ENCODE peak calls at places on chromosomes 3 and 15, in four cellular contexts. One of them, this sample, is unnamed.

GRCh38 chr15:70258369-70259029 is 160.8 kb upstream of the TLE3 start:
- DNase-seq in WTC11: no peak
- DNase-seq in lower leg skin: no peak
- DNase-seq in activated T-cell treated with anti-CD3 and anti-CD28 coated beads for 1 hour: peak
- DNase-seq in this sample: peak

GRCh38 chr15:93056836-93057235 is 32.2 kb downstream of the RGMA start:
- DNase-seq in WTC11: no peak
- DNase-seq in lower leg skin: no peak
- DNase-seq in activated T-cell treated with anti-CD3 and anti-CD28 coated beads for 1 hour: no peak
- DNase-seq in this sample: no peak

GRCh38 chr3:168061332-168061996 is 34.3 kb downstream of the GOLIM4 start:
- DNase-seq in WTC11: no peak
- DNase-seq in lower leg skin: no peak
- DNase-seq in activated T-cell treated with anti-CD3 and anti-CD28 coated beads for 1 hour: no peak
- DNase-seq in this sample: no peak

GRCh38 chr3:88180398-88180999 is 30.7 kb downstream of the C3orf38 start:
- DNase-seq in WTC11: no peak
- DNase-seq in lower leg skin: no peak
- DNase-seq in activated T-cell treated with anti-CD3 and anti-CD28 coated beads for 1 hour: no peak
- DNase-seq in this sample: no peak

GRCh38 chr3:183591881-183592521 is 36.5 kb upstream of the KLHL6 start:
- DNase-seq in WTC11: no peak
- DNase-seq in lower leg skin: no peak
- DNase-seq in activated T-cell treated with anti-CD3 and anti-CD28 coated beads for 1 hour: no peak
- DNase-seq in this sample: no peak

GRCh38 chr3:177106184-177106583 is 91.1 kb downstream of the TBL1XR1 start:
- DNase-seq in WTC11: no peak
- DNase-seq in lower leg skin: no peak
- DNase-seq in activated T-cell treated with anti-CD3 and anti-CD28 coated beads for 1 hour: no peak
- DNase-seq in this sample: no peak

GRCh38 chr3:38950585-38950984 is 101.2 kb downstream of the SCN11A start:
- DNase-seq in WTC11: no peak
- DNase-seq in lower leg skin: no peak
- DNase-seq in activated T-cell treated with anti-CD3 and anti-CD28 coated beads for 1 hour: no peak
- DNase-seq in this sample: no peak

GRCh38 chr3:123642182-123642956 is 57.5 kb upstream of the HACD2 start:
- DNase-seq in WTC11: peak
- DNase-seq in lower leg skin: peak
- DNase-seq in activated T-cell treated with anti-CD3 and anti-CD28 coated beads for 1 hour: peak
- DNase-seq in this sample: no peak

GRCh38 chr15:95639208-95639607 is 691.3 kb upstream of the NR2F2 start:
- DNase-seq in WTC11: no peak
- DNase-seq in lower leg skin: no peak
- DNase-seq in activated T-cell treated with anti-CD3 and anti-CD28 coated beads for 1 hour: no peak
- DNase-seq in this sample: no peak

GRCh38 chr15:40054056-40054745 is 15.2 kb upstream of the SRP14 start:
- DNase-seq in WTC11: no peak
- DNase-seq in lower leg skin: no peak
- DNase-seq in activated T-cell treated with anti-CD3 and anti-CD28 coated beads for 1 hour: no peak
- DNase-seq in this sample: no peak

GRCh38 chr3:127598841-127599570 is 795 bp downstream of the MCM2 start:
- DNase-seq in WTC11: no peak
- DNase-seq in lower leg skin: no peak
- DNase-seq in activated T-cell treated with anti-CD3 and anti-CD28 coated beads for 1 hour: no peak
- DNase-seq in this sample: no peak

GRCh38 chr15:95990833-95991232 is 339.7 kb upstream of the NR2F2 start:
- DNase-seq in WTC11: no peak
- DNase-seq in lower leg skin: no peak
- DNase-seq in activated T-cell treated with anti-CD3 and anti-CD28 coated beads for 1 hour: no peak
- DNase-seq in this sample: no peak

GRCh38 chr15:31278544-31279220 is 48.0 kb upstream of the KLF13 start:
- DNase-seq in WTC11: peak
- DNase-seq in lower leg skin: peak
- DNase-seq in activated T-cell treated with anti-CD3 and anti-CD28 coated beads for 1 hour: no peak
- DNase-seq in this sample: peak

GRCh38 chr3:73144276-73144675 is 82.8 kb downstream of the EBLN2 start:
- DNase-seq in WTC11: no peak
- DNase-seq in lower leg skin: no peak
- DNase-seq in activated T-cell treated with anti-CD3 and anti-CD28 coated beads for 1 hour: no peak
- DNase-seq in this sample: no peak

GRCh38 chr15:75154461-75155062 is 47.1 kb upstream of the C15orf39 start:
- DNase-seq in WTC11: no peak
- DNase-seq in lower leg skin: peak
- DNase-seq in activated T-cell treated with anti-CD3 and anti-CD28 coated beads for 1 hour: no peak
- DNase-seq in this sample: no peak

GRCh38 chr3:62366093-62366419 is 7.3 kb downstream of the FEZF2 start:
- DNase-seq in WTC11: no peak
- DNase-seq in lower leg skin: no peak
- DNase-seq in activated T-cell treated with anti-CD3 and anti-CD28 coated beads for 1 hour: no peak
- DNase-seq in this sample: no peak

GRCh38 chr3:166955549-166955948 is 424.5 kb downstream of the ZBBX start:
- DNase-seq in WTC11: no peak
- DNase-seq in lower leg skin: no peak
- DNase-seq in activated T-cell treated with anti-CD3 and anti-CD28 coated beads for 1 hour: no peak
- DNase-seq in this sample: no peak

GRCh38 chr3:152339881-152340505 is 71.3 kb downstream of the MBNL1 start:
- DNase-seq in WTC11: no peak
- DNase-seq in lower leg skin: no peak
- DNase-seq in activated T-cell treated with anti-CD3 and anti-CD28 coated beads for 1 hour: no peak
- DNase-seq in this sample: no peak

GRCh38 chr3:175075269-175075668 is 216.1 kb downstream of the NAALADL2 start:
- DNase-seq in WTC11: no peak
- DNase-seq in lower leg skin: no peak
- DNase-seq in activated T-cell treated with anti-CD3 and anti-CD28 coated beads for 1 hour: no peak
- DNase-seq in this sample: no peak

GRCh38 chr3:53796161-53796560 is 50.1 kb downstream of the CHDH start:
- DNase-seq in WTC11: no peak
- DNase-seq in lower leg skin: peak
- DNase-seq in activated T-cell treated with anti-CD3 and anti-CD28 coated beads for 1 hour: no peak
- DNase-seq in this sample: no peak

GRCh38 chr15:60052796-60053195 is 48.7 kb downstream of the FOXB1 start:
- DNase-seq in WTC11: no peak
- DNase-seq in lower leg skin: no peak
- DNase-seq in activated T-cell treated with anti-CD3 and anti-CD28 coated beads for 1 hour: no peak
- DNase-seq in this sample: no peak

This sample was measured in central memory CD8-positive, alpha-beta T cell.